ENCODE peak calls at places on chromosome 1, in four cellular contexts. Q is GM23248, Y is HCT116, E is astrocyte. D is an unnamed sample.
A peak's percentile ranks its signal among the peaks of the same experiment; 100 is the strongest.

GRCh38 chr1:111448482-111448917 is 556 bp downstream of the WDR77 start:
- DNase-seq in E (peak; percentile 15), Q (peak; percentile 66), Y (no peak), D (peak; percentile 38)

GRCh38 chr1:226164154-226164553 is 22.4 kb downstream of the ACBD3 start:
- DNase-seq in Y (no peak), Q (no peak), E (no peak), D (no peak)

GRCh38 chr1:66711420-66711819 is 40.8 kb upstream of the DYNLT5 start:
- DNase-seq in Y (no peak), E (no peak), Q (peak; percentile 39), D (no peak)

GRCh38 chr1:84387480-84388163 is 10.7 kb upstream of the DNASE2B start:
- DNase-seq in E (no peak), Q (peak; percentile 11), Y (no peak), D (no peak)

GRCh38 chr1:155591770-155592169 is 18.2 kb upstream of the MSTO1 start:
- DNase-seq in Q (peak; percentile 79), Y (peak; percentile 70), E (peak; percentile 36), D (peak; percentile 82)

GRCh38 chr1:226672217-226672838 is 66.8 kb downstream of the ITPKB start:
- DNase-seq in Q (no peak), E (no peak), Y (no peak), D (no peak)

GRCh38 chr1:9728451-9729295 is 77.1 kb downstream of the PIK3CD start:
- DNase-seq in Q (no peak), Y (no peak), E (no peak), D (no peak)

GRCh38 chr1:39609618-39610331 is 29.7 kb downstream of the HEYL start:
- DNase-seq in Y (peak; percentile 50), E (no peak), Q (peak; percentile 53), D (peak; percentile 29)

GRCh38 chr1:65691152-65691900 is 101.4 kb upstream of the PDE4B start:
- DNase-seq in Q (no peak), E (no peak), Y (no peak), D (no peak)

GRCh38 chr1:1630965-1631792 is 794 bp upstream of the MMP23B start:
- DNase-seq in Q (peak; percentile 60), Y (no peak), E (no peak), D (peak; percentile 71)
- TF ChIP-seq EZH2 in Q (peak; percentile 61), Y (no peak), E (peak; percentile 31), D (no peak)

GRCh38 chr1:198517623-198518022 is 22.9 kb downstream of the ATP6V1G3 start:
- DNase-seq in Y (no peak), E (no peak), Q (no peak), D (no peak)
- H3K4me3 ChIP-seq in Y (no peak overlapping the region), E (no peak overlapping the region), Q (no peak overlapping the region), D (no peak overlapping the region)

GRCh38 chr1:180527270-180527669 is 24.9 kb upstream of the ACBD6 start:
- DNase-seq in Q (peak; percentile 75), Y (no peak), E (peak; percentile 80), D (no peak)

GRCh38 chr1:180525696-180526000 is 23.3 kb upstream of the ACBD6 start:
- DNase-seq in E (no peak), Y (no peak), Q (no peak), D (no peak)

GRCh38 chr1:180524160-180524914 is 22.0 kb upstream of the ACBD6 start:
- DNase-seq in Y (no peak), Q (no peak), E (no peak), D (peak; percentile 16)

GRCh38 chr1:180522204-180522497 is 19.8 kb upstream of the ACBD6 start:
- DNase-seq in Q (no peak), Y (no peak), E (no peak), D (peak; percentile 11)

GRCh38 chr1:180524915-180525695 is 22.7 kb upstream of the ACBD6 start:
- DNase-seq in E (no peak), Y (no peak), Q (no peak), D (no peak)
- H3K27ac ChIP-seq in E (no peak overlapping the region), Y (no peak overlapping the region), Q (no peak overlapping the region), D (no peak overlapping the region)

GRCh38 chr1:46394108-46394871 is at the start of gene FAAH:
- DNase-seq in Y (peak; percentile 48), Q (peak; percentile 61), E (peak; percentile 36), D (peak; percentile 56)
- TF ChIP-seq EZH2 in Y (no peak), Q (no peak), E (no peak), D (peak; percentile 69)

GRCh38 chr1:1132928-1133750 is 17.2 kb upstream of the C1orf159 start:
- DNase-seq in E (no peak), Q (no peak), Y (no peak), D (peak; percentile 69)

GRCh38 chr1:1137256-1138045 is 21.6 kb upstream of the C1orf159 start:
- DNase-seq in E (no peak), Y (no peak), Q (no peak), D (no peak)

GRCh38 chr1:1134300-1134961 is 18.5 kb upstream of the C1orf159 start:
- DNase-seq in E (no peak), Y (no peak), Q (no peak), D (no peak)

GRCh38 chr1:1135339-1136111 is 19.6 kb upstream of the C1orf159 start:
- DNase-seq in Y (no peak), E (no peak), Q (no peak), D (peak; percentile 12)

GRCh38 chr1:1136547-1137230 is 20.8 kb upstream of the C1orf159 start:
- DNase-seq in E (no peak), Q (no peak), Y (no peak), D (no peak)
- H3K4me3 ChIP-seq in E (no peak overlapping the region), Q (no peak overlapping the region), Y (no peak overlapping the region), D (no peak overlapping the region)

D was measured in fibroblast of lung.